ENCODE peak calls at places on chromosomes 3 and 15, in seven cellular contexts. H is OCI-LY7; D is heart left ventricle; R is CD8-positive, alpha-beta memory T cell; I is fibroblast of lung; B is colonic mucosa; S is Peyer's patch. A is an unnamed sample.

GRCh38 chr3:23580337-23580736 is 225.4 kb upstream of the UBE2E1 start:
- DNase-seq in H (no peak), D (no peak), R (no peak), I (peak; percentile 67), B (no peak), S (no peak), A (no peak)

GRCh38 chr3:108406661-108407206 is 103.7 kb downstream of the MYH15 start:
- DNase-seq in H (peak; percentile 60), D (no peak), R (no peak), I (peak; percentile 39), B (peak; percentile 84), S (peak; percentile 62), A (peak; percentile 89)

GRCh38 chr3:139975592-139976360 is 40.8 kb downstream of the CLSTN2 start:
- DNase-seq in H (no peak), D (peak; percentile 59), R (no peak), I (no peak), B (no peak), S (no peak), A (no peak)

GRCh38 chr15:81480645-81481053 is 106.6 kb upstream of the TMC3 start:
- DNase-seq in H (peak; percentile 70), D (no peak), R (no peak), I (peak; percentile 39), B (peak; percentile 50), S (no peak), A (peak; percentile 83)

GRCh38 chr15:29740692-29741311 is 81.5 kb downstream of the TJP1 start:
- DNase-seq in H (peak; percentile 49), D (no peak), R (no peak), I (no peak), B (no peak), S (no peak), A (peak; percentile 59)

GRCh38 chr3:50676031-50676705 is 1.4 kb downstream of the DOCK3 start:
- DNase-seq in H (no peak), D (no peak), R (no peak), I (no peak), B (no peak), S (no peak), A (no peak)

GRCh38 chr15:63187589-63188226 is 1.7 kb upstream of the RAB8B start:
- DNase-seq in H (no peak), D (no peak), R (no peak), I (no peak), B (no peak), S (no peak), A (no peak)

GRCh38 chr3:26712211-26713026 is 89.8 kb downstream of the LRRC3B start:
- DNase-seq in H (peak; percentile 63), D (no peak), R (no peak), I (peak; percentile 1), B (no peak), S (no peak), A (peak; percentile 82)

GRCh38 chr3:106508331-106508893 is 639.6 kb upstream of the CBLB start:
- DNase-seq in H (no peak), D (no peak), R (no peak), I (no peak), B (no peak), S (no peak), A (no peak)

GRCh38 chr15:67274236-67274635 is 19.6 kb downstream of the IQCH start:
- DNase-seq in H (no peak), D (no peak), R (no peak), I (no peak), B (no peak), S (no peak), A (no peak)

GRCh38 chr3:117074833-117075232 is 365.3 kb downstream of the TUSC7 start:
- DNase-seq in H (no peak), D (no peak), R (no peak), I (no peak), B (no peak), S (no peak), A (no peak)

GRCh38 chr15:37125143-37125542 is 24.8 kb upstream of the MEIS2 start:
- DNase-seq in H (no peak), D (no peak), R (no peak), I (no peak), B (no peak), S (no peak), A (no peak)

GRCh38 chr3:30355622-30356021 is 250.8 kb upstream of the TGFBR2 start:
- DNase-seq in H (peak; percentile 10), D (no peak), R (no peak), I (peak; percentile 87), B (no peak), S (no peak), A (no peak)

GRCh38 chr3:193114431-193115340 is 126.3 kb upstream of the PLAAT1 start:
- DNase-seq in H (no peak), D (no peak), R (no peak), I (no peak), B (no peak), S (no peak), A (no peak)

GRCh38 chr3:160948273-160948672 is 156.9 kb downstream of the B3GALNT1 start:
- DNase-seq in H (no peak), D (no peak), R (no peak), I (no peak), B (no peak), S (no peak), A (no peak)

GRCh38 chr3:52121813-52122212 is 32.4 kb downstream of the POC1A start:
- DNase-seq in H (peak; percentile 16), D (peak; percentile 27), R (no peak), I (no peak), B (no peak), S (no peak), A (no peak)

GRCh38 chr3:98690876-98691275 is 72.3 kb upstream of the ST3GAL6 start:
- DNase-seq in H (no peak), D (no peak), R (no peak), I (peak; percentile 54), B (no peak), S (no peak), A (no peak)

GRCh38 chr15:55741592-55742497 is 1.1 kb downstream of the PRTG start:
- DNase-seq in H (no peak), D (no peak), R (no peak), I (no peak), B (peak; percentile 29), S (no peak), A (no peak)

DNA sequence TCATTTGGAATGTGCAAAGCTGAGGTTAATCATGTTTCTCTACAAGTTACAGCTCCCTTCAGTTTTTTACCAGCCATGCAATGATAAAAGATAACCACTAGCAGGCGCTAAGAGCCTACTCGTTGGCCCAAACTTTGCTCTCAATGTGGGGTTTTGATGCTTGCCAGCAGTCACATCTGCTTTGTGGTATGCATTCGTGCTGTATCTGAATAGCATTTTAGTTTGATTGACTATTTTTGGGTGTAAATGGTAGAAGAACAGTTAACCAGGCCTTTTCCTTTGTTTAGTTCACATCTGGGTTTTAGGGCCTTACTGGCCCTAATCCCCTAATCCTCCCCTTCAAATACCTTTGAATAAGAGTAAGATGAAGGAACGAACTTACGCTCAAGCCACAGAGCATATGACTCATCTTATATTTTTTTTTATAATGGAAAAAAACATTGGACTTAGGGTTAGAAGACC is 4.4 kb upstream of the CLDN11 start:
- DNase-seq in H (peak; percentile 73), D (no peak), R (no peak), I (peak; percentile 88), B (no peak), S (peak; percentile 58), A (peak; percentile 83)
- H3K4me3 ChIP-seq in H (no peak overlapping the region), D (no peak overlapping the region), R (no peak overlapping the region), I (no peak overlapping the region), B (no peak overlapping the region), S (no peak overlapping the region), A (no peak overlapping the region)

GRCh38 chr3:66486187-66486586 is 14.6 kb downstream of the LRIG1 start:
- DNase-seq in H (no peak), D (no peak), R (no peak), I (peak; percentile 82), B (no peak), S (no peak), A (no peak)

GRCh38 chr3:66489115-66489514 is 11.7 kb downstream of the LRIG1 start:
- DNase-seq in H (no peak), D (no peak), R (no peak), I (no peak), B (no peak), S (no peak), A (no peak)

GRCh38 chr3:66488492-66488891 is 12.3 kb downstream of the LRIG1 start:
- DNase-seq in H (peak; percentile 68), D (no peak), R (no peak), I (no peak), B (no peak), S (no peak), A (no peak)

GRCh38 chr3:66486646-66487045 is 14.2 kb downstream of the LRIG1 start:
- DNase-seq in H (no peak), D (no peak), R (no peak), I (peak; percentile 92), B (no peak), S (no peak), A (no peak)

DNA sequence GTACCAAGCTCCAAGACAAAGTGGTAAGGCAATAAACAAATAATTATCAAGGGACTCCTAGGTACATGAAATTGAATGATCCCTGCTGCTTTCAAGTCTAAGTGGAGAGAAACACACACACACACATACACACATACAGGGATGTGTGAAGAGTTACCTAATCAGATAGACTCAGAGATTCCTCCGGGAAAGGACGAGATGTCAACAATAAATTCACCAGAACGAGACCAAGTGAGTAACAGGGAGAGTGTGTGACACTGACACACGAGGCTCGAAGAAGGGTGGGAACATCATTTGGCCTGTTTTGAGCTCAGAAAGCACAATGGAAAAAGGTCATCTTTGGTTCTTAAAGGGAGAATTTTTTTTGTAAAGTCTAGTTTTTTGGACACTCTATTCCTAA is 13.3 kb downstream of the LRIG1 start:
- DNase-seq in H (no peak), D (no peak), R (no peak), I (peak; percentile 79), B (no peak), S (no peak), A (no peak)
- H3K4me1 ChIP-seq in H (peaks cover 99% of the 10 kb centered on the region), D (peaks cover 63% of the 10 kb centered on the region), R (peaks cover 81% of the 10 kb centered on the region), I (peaks cover 34% of the 10 kb centered on the region), B (peaks cover 21% of the 10 kb centered on the region), S (peaks cover 82% of the 10 kb centered on the region), A (peaks cover 75% of the 10 kb centered on the region)

GRCh38 chr3:27880969-27881892 is 159.1 kb upstream of the EOMES start:
- DNase-seq in H (no peak), D (no peak), R (peak; percentile 38), I (no peak), B (no peak), S (peak; percentile 81), A (no peak)
- H3K4me3 ChIP-seq in H (no peak overlapping the region), D (no peak overlapping the region), R (peak overlapping the region; percentile 63), I (no peak overlapping the region), B (no peak overlapping the region), S (peak overlapping the region; percentile 35), A (no peak overlapping the region)

DNA sequence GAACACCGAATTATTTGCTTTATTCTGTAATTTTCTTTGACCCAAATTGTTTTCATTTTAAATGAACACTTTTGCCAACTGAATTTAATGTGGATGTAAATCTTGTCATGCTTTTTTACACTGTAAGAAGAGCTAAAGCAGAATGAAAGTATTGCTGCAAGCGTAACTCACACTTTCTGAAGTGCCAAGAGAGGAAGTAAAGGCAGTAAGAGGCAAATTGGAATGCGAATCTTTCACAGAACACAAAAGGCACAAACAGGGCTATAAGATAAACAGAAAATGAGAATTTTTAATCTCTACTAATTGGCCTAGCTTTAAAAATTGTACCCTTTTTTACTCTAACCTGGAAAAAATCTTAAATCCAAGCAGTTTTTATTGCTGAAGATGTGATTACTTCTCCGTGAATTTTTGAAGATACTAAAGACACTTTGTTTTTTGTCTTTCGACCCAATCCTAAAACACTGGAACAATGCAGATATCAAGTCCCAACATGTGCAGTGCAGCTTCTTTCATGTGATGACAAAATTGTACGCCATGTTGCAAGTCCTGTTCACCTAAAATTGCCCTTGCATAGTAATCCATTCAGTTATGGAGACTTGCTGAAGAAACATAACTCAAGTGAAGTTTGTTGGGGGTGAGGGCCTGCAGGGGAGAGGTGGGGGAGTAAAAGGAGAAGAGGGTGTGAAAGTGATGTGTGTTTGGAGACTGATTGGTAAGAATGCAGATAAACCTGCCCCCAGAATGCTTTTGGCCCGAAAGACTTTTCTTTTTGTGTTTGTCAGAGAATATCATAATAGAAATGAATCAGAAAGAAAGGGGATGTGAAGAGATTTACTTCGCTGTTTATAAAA is 1.4 kb downstream of the ARID3B start:
- DNase-seq in H (no peak), D (no peak), R (no peak), I (no peak), B (no peak), S (no peak), A (no peak)
- H3K4me1 ChIP-seq in H (peaks cover 31% of the 10 kb centered on the region), D (peaks cover 35% of the 10 kb centered on the region), R (peaks cover 58% of the 10 kb centered on the region), I (peaks cover 17% of the 10 kb centered on the region), B (peaks cover 22% of the 10 kb centered on the region), S (peaks cover 41% of the 10 kb centered on the region), A (peaks cover 41% of the 10 kb centered on the region)

A was measured in Karpas-422.